ENCODE peak calls at places on chromosomes 1 and 21, in five cellular contexts. G, M, X, A and J are unnamed samples.

GRCh38 chr1:154840557-154841176 is 29.4 kb downstream of the KCNN3 start:
- DNase-seq in G (no peak), M (no peak), X (no peak), A (no peak), J (no peak)

GRCh38 chr1:115839706-115840095 is 1.2 kb downstream of the NHLH2 start:
- DNase-seq in G (no peak), M (no peak), X (no peak), A (no peak), J (no peak)

GRCh38 chr1:245448858-245449534 is 294.2 kb downstream of the KIF26B start:
- DNase-seq in G (no peak), M (no peak), X (peak), A (no peak), J (no peak)

GRCh38 chr1:116127123-116127847 is 16.1 kb downstream of the MAB21L3 start:
- DNase-seq in G (no peak), M (no peak), X (no peak), A (no peak), J (no peak)

GRCh38 chr1:29632436-29633270 is 396.3 kb downstream of the PTPRU start:
- DNase-seq in G (no peak), M (no peak), X (no peak), A (no peak), J (no peak)

GRCh38 chr1:206559661-206559995 is 52.3 kb downstream of the RASSF5 start:
- DNase-seq in G (no peak), M (no peak), X (no peak), A (no peak), J (no peak)

GRCh38 chr1:94798472-94798871 is 21.7 kb upstream of the SLC44A3 start:
- DNase-seq in G (no peak), M (no peak), X (no peak), A (no peak), J (no peak)

GRCh38 chr1:37919277-37919676 is 27.6 kb downstream of the INPP5B start:
- DNase-seq in G (no peak), M (no peak), X (peak), A (peak), J (no peak)

GRCh38 chr21:36330904-36331303 is 10.9 kb downstream of the MORC3 start:
- DNase-seq in G (peak), M (peak), X (peak), A (peak), J (no peak)

GRCh38 chr1:177723533-177723932 is 246.3 kb downstream of the SEC16B start:
- DNase-seq in G (no peak), M (no peak), X (no peak), A (no peak), J (no peak)

GRCh38 chr1:41383094-41383852 is 22.0 kb downstream of the FOXO6 start:
- DNase-seq in G (no peak), M (no peak), X (peak), A (peak), J (peak)

GRCh38 chr1:31934251-31934650 is 3.9 kb downstream of the PTP4A2 start:
- DNase-seq in G (no peak), M (no peak), X (no peak), A (no peak), J (no peak)

DNA sequence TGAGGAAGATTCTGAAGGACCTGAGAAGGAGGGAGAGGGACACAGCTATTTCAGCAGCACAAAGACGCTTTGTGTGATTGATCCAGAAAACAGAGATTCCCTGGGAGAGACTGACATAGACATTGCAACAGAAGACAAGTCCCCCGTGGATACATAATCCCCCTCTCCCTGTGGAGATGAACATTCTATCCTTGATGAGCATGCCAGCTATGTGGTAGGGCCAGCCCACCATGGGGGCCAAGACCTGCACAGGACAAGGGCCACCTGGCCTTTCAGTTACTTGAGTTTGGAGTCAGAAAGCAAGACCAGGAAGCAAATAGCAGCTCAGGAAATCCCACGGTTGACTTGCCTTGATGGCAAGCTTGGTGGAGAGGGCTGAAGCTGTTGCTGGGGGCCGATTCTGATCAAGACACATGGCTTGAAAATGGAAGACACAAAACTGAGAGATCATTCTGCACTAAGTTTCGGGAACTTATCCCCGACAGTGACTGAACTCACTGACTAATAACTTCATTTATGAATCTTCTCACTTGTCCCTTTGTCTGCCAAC is 161.4 kb upstream of the SGIP1 start:
- DNase-seq in G (no peak), M (no peak), X (no peak), A (no peak), J (no peak)
- H3K4me3 ChIP-seq in G (no peak), M (no peak), X (no peak), A (no peak), J (no peak)

GRCh38 chr1:174075245-174075692 is 53.1 kb upstream of the RC3H1 start:
- DNase-seq in G (no peak), M (no peak), X (no peak), A (no peak), J (no peak)

GRCh38 chr1:174079796-174080195 is 57.6 kb upstream of the RC3H1 start:
- DNase-seq in G (no peak), M (no peak), X (no peak), A (no peak), J (no peak)

GRCh38 chr1:174074757-174075156 is 52.6 kb upstream of the RC3H1 start:
- DNase-seq in G (no peak), M (no peak), X (peak), A (no peak), J (no peak)

GRCh38 chr1:174080819-174081218 is 58.7 kb upstream of the RC3H1 start:
- DNase-seq in G (no peak), M (no peak), X (no peak), A (no peak), J (no peak)

DNA sequence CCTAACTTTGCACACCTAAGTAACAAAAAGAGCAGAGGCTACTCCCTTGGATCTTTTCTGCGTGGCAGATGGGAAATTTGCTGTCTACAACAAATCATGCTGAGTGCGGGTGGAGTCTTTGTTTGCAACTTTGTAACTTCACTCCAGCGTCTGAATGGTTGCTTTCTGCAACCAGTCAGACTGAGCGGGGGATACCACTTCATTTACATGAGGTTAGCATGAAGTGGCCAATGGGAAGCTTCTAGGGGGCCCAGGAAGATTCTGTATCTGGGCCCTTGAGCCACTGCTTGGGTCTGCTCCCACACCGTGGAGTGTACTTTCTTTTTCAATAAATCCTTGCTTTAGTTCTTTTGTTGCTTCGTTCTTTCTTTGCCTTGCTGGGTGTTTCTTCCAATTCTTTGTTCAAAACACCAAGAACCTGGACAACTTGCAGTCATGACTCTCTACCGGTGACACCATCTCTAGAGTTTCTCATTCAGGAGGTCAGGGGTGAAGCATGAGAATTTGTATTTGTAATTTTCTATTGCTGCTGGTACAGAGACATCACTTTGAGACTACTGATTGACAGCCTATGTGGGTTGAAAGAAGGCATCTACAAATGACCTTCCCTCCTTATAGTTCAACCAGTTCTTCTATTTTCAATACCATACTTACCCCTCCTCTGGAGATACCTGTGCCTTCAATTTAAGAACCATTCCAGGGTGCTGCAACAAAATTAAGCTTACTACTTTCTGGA is 55.8 kb upstream of the RC3H1 start:
- DNase-seq in G (no peak), M (no peak), X (peak), A (peak), J (no peak)
- H3K4me3 ChIP-seq in G (no peak), M (no peak), X (no peak), A (no peak), J (no peak)

DNA sequence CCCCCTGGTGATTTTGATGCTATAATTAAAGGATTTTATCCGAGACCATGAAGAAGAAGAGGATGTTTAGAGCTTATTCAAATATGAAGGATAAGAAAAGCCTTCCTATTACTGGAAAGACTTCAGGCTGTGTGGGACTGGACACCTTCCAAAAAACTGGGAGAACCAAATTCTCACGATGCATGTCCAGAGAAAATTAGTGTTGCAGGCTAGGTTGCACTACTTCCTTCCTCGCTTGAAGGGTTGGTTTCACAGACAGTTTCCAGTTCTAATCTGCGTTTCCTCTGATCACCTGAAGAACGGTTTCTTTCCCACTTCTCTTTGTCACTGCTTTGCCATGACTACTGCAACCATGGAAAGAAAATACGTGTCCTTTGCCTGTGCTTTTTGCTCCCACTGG is 2.0 kb downstream of the MTARC2 start:
- DNase-seq in G (no peak), M (peak), X (no peak), A (no peak), J (no peak)
- H3K4me3 ChIP-seq in G (peak), M (peak), X (no peak), A (no peak), J (peak)

DNA sequence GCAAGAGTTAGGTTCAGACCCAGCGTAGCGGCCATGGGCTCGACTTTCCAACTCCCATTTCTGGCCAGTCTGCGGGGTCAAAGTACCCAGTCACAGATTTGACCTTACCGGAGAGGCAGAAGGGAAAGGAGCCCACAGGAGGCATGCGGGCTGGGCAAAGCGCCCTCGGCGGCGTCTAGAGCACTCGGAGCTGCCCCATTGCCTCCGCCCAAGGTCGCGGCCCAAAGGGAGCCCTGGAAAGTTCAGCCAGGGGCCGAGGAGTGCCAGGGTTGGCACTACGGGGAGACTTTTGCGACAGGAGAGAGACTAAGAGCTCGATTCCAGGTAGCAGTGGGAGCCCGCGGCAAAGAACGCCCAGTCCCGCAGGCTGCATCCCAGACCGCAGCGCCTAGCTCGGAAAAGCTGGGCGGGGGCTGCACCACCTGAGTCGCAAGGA is 896 bp downstream of the KANK4 start:
- DNase-seq in G (no peak), M (no peak), X (no peak), A (peak), J (no peak)
- H3K4me3 ChIP-seq in G (peak), M (peak), X (no peak), A (peak), J (peak)

GRCh38 chr1:231857609-231858008 is 231.0 kb downstream of the DISC1 start:
- DNase-seq in G (no peak), M (no peak), X (no peak), A (no peak), J (no peak)

GRCh38 chr1:231856426-231856825 is 229.8 kb downstream of the DISC1 start:
- DNase-seq in G (no peak), M (no peak), X (no peak), A (no peak), J (no peak)

GRCh38 chr1:231855966-231856365 is 229.4 kb downstream of the DISC1 start:
- DNase-seq in G (no peak), M (no peak), X (no peak), A (no peak), J (no peak)

GRCh38 chr1:231855395-231855794 is 228.8 kb downstream of the DISC1 start:
- DNase-seq in G (no peak), M (no peak), X (no peak), A (no peak), J (no peak)

GRCh38 chr1:231856894-231857293 is 230.3 kb downstream of the DISC1 start:
- DNase-seq in G (no peak), M (no peak), X (no peak), A (no peak), J (no peak)
- H3K4me3 ChIP-seq in G (no peak), M (no peak), X (no peak), A (no peak), J (no peak)

GRCh38 chr1:10540277-10541005 is 65.7 kb downstream of the PEX14 start:
- DNase-seq in G (peak), M (peak), X (peak), A (no peak), J (no peak)
- H3K4me3 ChIP-seq in G (peak), M (no peak), X (no peak), A (no peak), J (no peak)

DNA sequence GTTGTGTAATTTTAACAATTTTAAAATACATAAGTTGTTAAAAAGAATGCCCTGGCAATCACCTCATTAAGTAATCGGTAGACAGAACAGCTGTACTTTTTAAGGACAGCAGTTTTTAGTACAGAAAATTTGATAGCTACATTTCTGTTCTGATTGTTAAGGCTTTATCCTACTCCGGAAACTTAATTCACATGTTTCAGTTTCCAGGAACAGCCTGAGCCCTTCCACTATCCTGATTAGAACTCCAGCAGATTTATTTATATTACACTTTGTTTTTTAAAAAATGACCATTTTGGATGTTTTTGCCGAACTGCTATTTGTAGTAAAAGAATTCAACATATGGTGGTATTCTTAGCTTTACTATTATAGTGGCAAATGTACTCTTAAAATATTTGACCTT is 8.8 kb downstream of the PRRC2C start:
- DNase-seq in G (no peak), M (no peak), X (no peak), A (no peak), J (no peak)
- H3K4me3 ChIP-seq in G (no peak), M (no peak), X (no peak), A (no peak), J (no peak)